ENCODE peak calls at places on chromosomes 11 and 22, in seven cellular contexts. G is A549; A is IMR-90; T is heart left ventricle; X is activated naive CD8-positive, alpha-beta T cell treated with anti-CD3 and anti-CD28 coated beads, Interleukin-2, amount 10 ng/mL, durations not matched to agents 7 days and 5 days; K is activated CD8-positive, alpha-beta T cell treated with anti-CD3 and anti-CD28 coated beads, Interleukin-2, amount 10 ng/mL, durations not matched to agents 7 days and 5 days; P is natural killer cell. C is an unnamed sample.

GRCh38 chr11:46160100-46160499 is 38.8 kb upstream of the PHF21A start:
- ATAC-seq in X (no peak), A (no peak), T (no peak), P (no peak), G (peak; percentile 47), K (no peak), C (no peak)

GRCh38 chr22:34111210-34111824 is 191.0 kb upstream of the LARGE1 start:
- ATAC-seq in P (no peak), G (no peak), A (peak; percentile 77), T (peak; percentile 41), K (no peak), X (no peak), C (peak; percentile 48)

GRCh38 chr11:43687120-43687791 is 6.7 kb downstream of the HSD17B12 start:
- ATAC-seq in P (no peak), A (peak; percentile 32), T (peak; percentile 97), X (no peak), K (no peak), G (no peak), C (peak; percentile 79)

GRCh38 chr22:26671317-26672059 is 14.1 kb downstream of the MIAT start:
- ATAC-seq in T (no peak), P (peak; percentile 45), G (no peak), K (peak; percentile 37), A (no peak), X (peak; percentile 48), C (no peak)

GRCh38 chr11:119205080-119205479 is 1.1 kb upstream of the CBL start:
- ATAC-seq in G (no peak), X (no peak), P (no peak), K (no peak), T (no peak), A (no peak), C (no peak)

GRCh38 chr11:217704-218103 is 10.2 kb downstream of the RIC8A start:
- ATAC-seq in G (no peak), X (no peak), P (no peak), T (no peak), A (no peak), K (no peak), C (no peak)

GRCh38 chr22:32473388-32473952 is 1.1 kb upstream of the FBXO7 start:
- ATAC-seq in T (no peak), A (no peak), P (no peak), G (no peak), X (no peak), K (no peak), C (no peak)

GRCh38 chr22:50581950-50582561 is 593 bp downstream of the CHKB start:
- ATAC-seq in K (no peak), X (peak; percentile 0), P (no peak), A (no peak), G (peak; percentile 32), T (no peak), C (no peak)

GRCh38 chr11:8839957-8840945 is 70.7 kb upstream of the AKIP1 start:
- ATAC-seq in P (no peak), A (peak; percentile 57), K (no peak), X (no peak), G (peak; percentile 34), T (peak; percentile 57), C (peak; percentile 43)

GRCh38 chr22:42172385-42173172 is 42.0 kb upstream of the CYP2D6 start:
- ATAC-seq in P (no peak), X (no peak), A (peak; percentile 62), G (peak; percentile 31), T (no peak), K (no peak), C (no peak)

GRCh38 chr22:41976961-41977566 is 7.8 kb downstream of the SEPTIN3 start:
- ATAC-seq in K (peak; percentile 27), G (peak; percentile 41), P (peak; percentile 19), X (no peak), A (no peak), T (no peak), C (no peak)

GRCh38 chr11:93198221-93198650 is 445 bp upstream of the SLC36A4 start:
- ATAC-seq in X (no peak), P (no peak), T (no peak), G (no peak), K (no peak), A (peak; percentile 8), C (no peak)

GRCh38 chr11:66976048-66976467 is 954 bp downstream of the C11orf86 start:
- ATAC-seq in G (peak; percentile 33), A (peak; percentile 38), K (no peak), X (no peak), P (no peak), T (no peak), C (no peak)

GRCh38 chr11:47127213-47127612 is 49.5 kb downstream of the ARFGAP2 start:
- ATAC-seq in G (no peak), X (no peak), K (no peak), T (no peak), P (no peak), A (no peak), C (no peak)

GRCh38 chr11:45816614-45817013 is 11.7 kb downstream of the SLC35C1 start:
- ATAC-seq in A (no peak), X (no peak), T (peak; percentile 33), G (no peak), K (no peak), P (no peak), C (no peak)

GRCh38 chr22:23751441-23751996 is 607 bp upstream of the ZNF70 start:
- ATAC-seq in K (no peak), X (peak; percentile 35), P (no peak), T (peak; percentile 50), A (peak; percentile 42), G (peak; percentile 47), C (peak; percentile 32)

GRCh38 chr11:96332236-96332761 is 10.7 kb downstream of the MAML2 start:
- ATAC-seq in P (no peak), K (no peak), G (no peak), X (no peak), T (peak; percentile 40), A (peak; percentile 19), C (no peak)

GRCh38 chr11:118319031-118319814 is 14.7 kb downstream of the CD3E start:
- ATAC-seq in A (no peak), K (no peak), G (no peak), P (no peak), T (no peak), X (no peak), C (no peak)

GRCh38 chr22:19232620-19233019 is 54.1 kb upstream of the SLC25A1 start:
- ATAC-seq in T (no peak), G (no peak), K (no peak), X (no peak), P (no peak), A (no peak), C (no peak)

GRCh38 chr22:36659762-36660509 is 43.6 kb downstream of the CACNG2 start:
- ATAC-seq in A (peak; percentile 100), P (no peak), G (peak; percentile 95), T (peak; percentile 96), K (no peak), X (no peak), C (peak; percentile 83)

GRCh38 chr11:95128602-95129001 is 39.0 kb downstream of the ENDOD1 start:
- ATAC-seq in T (no peak), A (no peak), P (no peak), K (no peak), G (no peak), X (peak; percentile 52), C (no peak)

GRCh38 chr11:14202263-14203173 is 156.5 kb downstream of the RRAS2 start:
- ATAC-seq in T (no peak), P (no peak), A (no peak), G (no peak), X (no peak), K (peak; percentile 11), C (no peak)

GRCh38 chr22:50118557-50119168 is 28.9 kb downstream of the MOV10L1 start:
- ATAC-seq in K (no peak), T (peak; percentile 48), A (peak; percentile 81), P (no peak), X (no peak), G (peak; percentile 76), C (no peak)

GRCh38 chr22:40423246-40423753 is 52.9 kb downstream of the SGSM3 start:
- ATAC-seq in K (no peak), X (no peak), G (no peak), P (no peak), T (no peak), A (no peak), C (no peak)

GRCh38 chr22:20550057-20550817 is 42.8 kb downstream of the MED15 start:
- ATAC-seq in G (no peak), X (peak; percentile 3), T (no peak), A (no peak), P (no peak), K (peak; percentile 4), C (no peak)

GRCh38 chr22:33658775-33659174 is 261.5 kb downstream of the LARGE1 start:
- ATAC-seq in T (peak; percentile 91), A (no peak), X (no peak), G (no peak), P (no peak), K (no peak), C (peak; percentile 86)

GRCh38 chr11:2383823-2384722 is 7.0 kb downstream of the CD81 start:
- ATAC-seq in T (no peak), X (no peak), P (no peak), A (no peak), G (no peak), K (no peak), C (no peak)

GRCh38 chr11:43359432-43359818 is 705 bp downstream of the TTC17 start:
- ATAC-seq in P (peak; percentile 16), K (peak; percentile 57), A (peak; percentile 27), T (peak; percentile 27), X (peak; percentile 41), G (peak; percentile 58), C (no peak)

GRCh38 chr22:40381461-40381860 is 11.1 kb downstream of the SGSM3 start:
- ATAC-seq in K (no peak), P (no peak), G (no peak), T (no peak), X (no peak), A (no peak), C (no peak)

GRCh38 chr22:32699686-32700085 is 101.8 kb upstream of the TIMP3 start:
- ATAC-seq in P (no peak), X (no peak), G (no peak), T (no peak), A (no peak), K (no peak), C (no peak)

GRCh38 chr22:39283312-39284141 is 35.9 kb downstream of the RPL3 start:
- ATAC-seq in K (no peak), A (peak; percentile 78), X (no peak), G (peak; percentile 36), P (no peak), T (peak; percentile 82), C (peak; percentile 83)

GRCh38 chr11:5631969-5632635 is 7.3 kb downstream of the TRIM34 start:
- ATAC-seq in X (no peak), G (no peak), K (no peak), A (no peak), P (no peak), T (no peak), C (no peak)

GRCh38 chr11:94782446-94782845 is 14.3 kb downstream of the AMOTL1 start:
- ATAC-seq in X (no peak), K (no peak), A (no peak), G (no peak), T (no peak), P (no peak), C (no peak)

GRCh38 chr11:12757416-12757815 is 83.2 kb downstream of the TEAD1 start:
- ATAC-seq in X (no peak), G (no peak), T (peak; percentile 43), P (no peak), A (no peak), K (no peak), C (no peak)

GRCh38 chr11:26286472-26287066 is 45.4 kb upstream of the ANO3 start:
- ATAC-seq in A (peak; percentile 83), G (peak; percentile 81), P (no peak), X (no peak), T (no peak), K (no peak), C (no peak)

GRCh38 chr11:25876456-25876965 is 455.4 kb upstream of the ANO3 start:
- ATAC-seq in G (no peak), T (no peak), K (no peak), P (no peak), X (no peak), A (no peak), C (no peak)

GRCh38 chr11:2442554-2442953 is 1.8 kb downstream of the TRPM5 start:
- ATAC-seq in X (no peak), K (no peak), P (no peak), G (no peak), A (no peak), T (no peak), C (no peak)

GRCh38 chr11:85752201-85752889 is 58.6 kb downstream of the SYTL2 start:
- ATAC-seq in P (peak; percentile 9), T (no peak), G (no peak), K (peak; percentile 52), A (no peak), X (peak; percentile 43), C (no peak)